ENCODE peak calls at places on chromosomes 1 and 21, in seven cellular contexts. V, O, A, Q, Y, R and H are unnamed samples.
A peak's percentile ranks its signal among the peaks of the same experiment; 100 is the strongest.

GRCh38 chr1:64598100-64598571 is 128.2 kb downstream of the CACHD1 start:
- DNase-seq in V (peak; percentile 27), O (peak; percentile 73), A (no peak), Q (peak; percentile 97), Y (no peak), R (peak; percentile 85), H (peak; percentile 20)

GRCh38 chr1:98264727-98265126 is 343.9 kb upstream of the DPYD start:
- DNase-seq in V (no peak), O (no peak), A (no peak), Q (no peak), Y (no peak), R (no peak), H (no peak)

GRCh38 chr1:45326627-45327591 is at the start of gene HPDL:
- DNase-seq in V (peak; percentile 42), O (peak; percentile 27), A (peak; percentile 94), Q (peak; percentile 96), Y (peak; percentile 64), R (peak; percentile 31), H (peak; percentile 71)

GRCh38 chr1:5709976-5710375 is 282.2 kb downstream of the NPHP4 start:
- DNase-seq in V (no peak), O (no peak), A (peak; percentile 19), Q (no peak), Y (no peak), R (no peak), H (no peak)

GRCh38 chr1:22777658-22778057 is 67.0 kb downstream of the EPHB2 start:
- DNase-seq in V (no peak), O (no peak), A (no peak), Q (no peak), Y (no peak), R (no peak), H (no peak)

GRCh38 chr1:9426291-9426711 is 113.0 kb upstream of the SLC25A33 start:
- DNase-seq in V (peak; percentile 63), O (no peak), A (no peak), Q (no peak), Y (no peak), R (no peak), H (no peak)

GRCh38 chr21:46069719-46070279 is 28.1 kb upstream of the COL6A2 start:
- DNase-seq in V (no peak), O (no peak), A (peak; percentile 14), Q (no peak), Y (no peak), R (no peak), H (no peak)

GRCh38 chr21:33434770-33435360 is 31.7 kb downstream of the IFNGR2 start:
- DNase-seq in V (peak; percentile 93), O (peak; percentile 96), A (no peak), Q (no peak), Y (no peak), R (peak; percentile 58), H (no peak)

GRCh38 chr1:179955318-179955638 is 668 bp downstream of the CEP350 start:
- DNase-seq in V (peak; percentile 54), O (peak; percentile 5), A (no peak), Q (peak; percentile 76), Y (no peak), R (peak; percentile 54), H (no peak)

GRCh38 chr1:29256979-29257804 is 20.9 kb downstream of the PTPRU start:
- DNase-seq in V (peak; percentile 22), O (no peak), A (no peak), Q (peak; percentile 62), Y (no peak), R (no peak), H (no peak)

GRCh38 chr1:240691521-240692338 is 79.8 kb upstream of the GREM2 start:
- DNase-seq in V (peak; percentile 63), O (peak; percentile 78), A (peak; percentile 66), Q (peak; percentile 80), Y (peak; percentile 27), R (peak; percentile 77), H (peak; percentile 37)

GRCh38 chr1:21933397-21934248 is 3.5 kb downstream of the HSPG2 start:
- DNase-seq in V (no peak), O (no peak), A (peak; percentile 82), Q (peak; percentile 81), Y (no peak), R (peak; percentile 27), H (no peak)

GRCh38 chr21:42696516-42697040 is 43.2 kb downstream of the PDE9A start:
- DNase-seq in V (no peak), O (no peak), A (peak; percentile 19), Q (no peak), Y (no peak), R (no peak), H (no peak)

GRCh38 chr1:37930246-37931142 is 16.4 kb downstream of the INPP5B start:
- DNase-seq in V (peak; percentile 56), O (peak; percentile 13), A (no peak), Q (no peak), Y (no peak), R (peak; percentile 96), H (no peak)

GRCh38 chr1:180040034-180040433 is 85.4 kb downstream of the CEP350 start:
- DNase-seq in V (peak; percentile 36), O (peak; percentile 37), A (no peak), Q (no peak), Y (no peak), R (no peak), H (no peak)

GRCh38 chr1:39081266-39082139 is 55.4 kb downstream of the NDUFS5 start:
- DNase-seq in V (peak; percentile 22), O (no peak), A (no peak), Q (no peak), Y (no peak), R (peak; percentile 52), H (no peak)

GRCh38 chr21:25036775-25037174 is 570.5 kb downstream of the MRPL39 start:
- DNase-seq in V (no peak), O (no peak), A (no peak), Q (no peak), Y (no peak), R (no peak), H (no peak)
- H2BK5ac ChIP-seq in V (no peak overlapping the region), O (no peak overlapping the region), A (no peak overlapping the region), Q (no peak overlapping the region), Y (no peak overlapping the region), R (no peak overlapping the region), H (no peak overlapping the region)

GRCh38 chr1:116489231-116489697 is 81.6 kb downstream of the CD58 start:
- DNase-seq in V (no peak), O (peak; percentile 32), A (no peak), Q (peak; percentile 77), Y (no peak), R (no peak), H (no peak)
- H3K4me1 ChIP-seq in V (peaks cover 3% of the 10 kb centered on the region), O (peaks cover 9% of the 10 kb centered on the region), A (no peaks in the 10 kb centered on the region), Q (peaks cover 23% of the 10 kb centered on the region), Y (no peaks in the 10 kb centered on the region), R (peaks cover 24% of the 10 kb centered on the region), H (peaks cover 6% of the 10 kb centered on the region)

GRCh38 chr1:19305880-19306279 is 6.1 kb downstream of the AKR7A2 start:
- DNase-seq in V (no peak), O (no peak), A (no peak), Q (no peak), Y (no peak), R (no peak), H (no peak)

GRCh38 chr1:19294638-19295037 is 6.1 kb upstream of the AKR7A3 start:
- DNase-seq in V (no peak), O (no peak), A (no peak), Q (no peak), Y (no peak), R (no peak), H (no peak)

GRCh38 chr1:19300211-19300610 is 11.6 kb upstream of the AKR7A3 start:
- DNase-seq in V (no peak), O (no peak), A (no peak), Q (no peak), Y (no peak), R (no peak), H (no peak)
- H2BK5ac ChIP-seq in V (no peak overlapping the region), O (no peak overlapping the region), A (no peak overlapping the region), Q (no peak overlapping the region), Y (no peak overlapping the region), R (no peak overlapping the region), H (no peak overlapping the region)

GRCh38 chr1:63442141-63442475 is 74.7 kb downstream of the ALG6 start:
- DNase-seq in V (no peak), O (peak; percentile 12), A (no peak), Q (no peak), Y (no peak), R (no peak), H (no peak)
- H3K4me1 ChIP-seq in V (no peaks in the 10 kb centered on the region), O (peaks cover 2% of the 10 kb centered on the region), A (no peaks in the 10 kb centered on the region), Q (no peaks in the 10 kb centered on the region), Y (no peaks in the 10 kb centered on the region), R (no peaks in the 10 kb centered on the region), H (no peaks in the 10 kb centered on the region)

GRCh38 chr1:12183095-12183794 is 16.5 kb downstream of the TNFRSF1B start:
- DNase-seq in V (no peak), O (no peak), A (no peak), Q (no peak), Y (no peak), R (peak; percentile 37), H (no peak)

GRCh38 chr1:12180903-12181302 is 14.1 kb downstream of the TNFRSF1B start:
- DNase-seq in V (no peak), O (no peak), A (no peak), Q (no peak), Y (no peak), R (no peak), H (no peak)

GRCh38 chr1:12184008-12184681 is 17.4 kb downstream of the TNFRSF1B start:
- DNase-seq in V (peak; percentile 97), O (peak; percentile 85), A (no peak), Q (peak; percentile 70), Y (no peak), R (peak; percentile 54), H (peak; percentile 50)

GRCh38 chr1:12181568-12181967 is 14.8 kb downstream of the TNFRSF1B start:
- DNase-seq in V (no peak), O (no peak), A (no peak), Q (no peak), Y (no peak), R (no peak), H (no peak)

GRCh38 chr1:12182410-12182946 is 15.7 kb downstream of the TNFRSF1B start:
- DNase-seq in V (no peak), O (no peak), A (no peak), Q (no peak), Y (no peak), R (no peak), H (no peak)
- H2BK5ac ChIP-seq in V (no peak overlapping the region), O (no peak overlapping the region), A (no peak overlapping the region), Q (no peak overlapping the region), Y (no peak overlapping the region), R (no peak overlapping the region), H (no peak overlapping the region)

GRCh38 chr1:161950377-161950776 is 73.3 kb downstream of the OLFML2B start:
- DNase-seq in V (no peak), O (no peak), A (no peak), Q (no peak), Y (no peak), R (no peak), H (no peak)
- H3K4me1 ChIP-seq in V (peaks cover 4% of the 10 kb centered on the region), O (peaks cover 2% of the 10 kb centered on the region), A (no peaks in the 10 kb centered on the region), Q (peaks cover 3% of the 10 kb centered on the region), Y (peaks cover 7% of the 10 kb centered on the region), R (no peaks in the 10 kb centered on the region), H (peaks cover 1% of the 10 kb centered on the region)